ENCODE peak calls at places on chromosomes 12 and 14, in five cellular contexts. X is HFF-Myc, F is fibroblast of the aortic adventitia, C is lung, S is Peyer's patch. Z is an unnamed sample.

GRCh38 chr14:96698846-96699543 is 98.2 kb upstream of the VRK1 start:
- DNase-seq in C (no peak), S (no peak), X (no peak), F (no peak), Z (no peak)

GRCh38 chr14:55438066-55438683 is 2.2 kb downstream of the TBPL2 start:
- DNase-seq in F (peak), S (no peak), X (no peak), C (no peak), Z (no peak)

GRCh38 chr12:53558631-53559030 is 51.3 kb upstream of the NPFF start:
- DNase-seq in X (no peak), S (no peak), F (no peak), C (no peak), Z (no peak)

GRCh38 chr14:20409226-20409625 is 4.1 kb downstream of the TEP1 start:
- DNase-seq in S (no peak), X (no peak), F (peak), C (no peak), Z (no peak)

GRCh38 chr12:102521662-102522277 is 41.4 kb upstream of the IGF1 start:
- DNase-seq in X (no peak), C (no peak), F (no peak), S (no peak), Z (no peak)

GRCh38 chr12:31492599-31493196 is 98.2 kb downstream of the DENND5B start:
- DNase-seq in F (no peak), C (no peak), X (no peak), S (no peak), Z (no peak)

GRCh38 chr12:71045781-71046180 is 112.0 kb downstream of the TSPAN8 start:
- DNase-seq in X (no peak), F (peak), C (no peak), S (no peak), Z (no peak)

GRCh38 chr14:48805315-48805714 is 780.9 kb downstream of the RPS29 start:
- DNase-seq in S (no peak), C (no peak), X (no peak), F (no peak), Z (no peak)

GRCh38 chr12:64120568-64120967 is 101.5 kb downstream of the KICS2 start:
- DNase-seq in C (no peak), F (no peak), X (no peak), S (no peak), Z (no peak)

GRCh38 chr12:62799126-62799736 is 135.7 kb downstream of the PPM1H start:
- DNase-seq in C (peak), X (peak), F (peak), S (no peak), Z (no peak)

GRCh38 chr12:56836800-56837663 is 73.9 kb downstream of the HSD17B6 start:
- DNase-seq in C (peak), S (no peak), X (peak), F (peak), Z (peak)

GRCh38 chr12:6377667-6377994 is 2.3 kb upstream of the SCNN1A start:
- DNase-seq in F (no peak), X (no peak), S (peak), C (peak), Z (no peak)

GRCh38 chr12:118436986-118437385 is 60.6 kb downstream of the SUDS3 start:
- DNase-seq in C (no peak), X (no peak), F (no peak), S (no peak), Z (no peak)

GRCh38 chr14:58533417-58533816 is 104.3 kb upstream of the DACT1 start:
- DNase-seq in C (no peak), F (peak), S (no peak), X (peak), Z (no peak)

GRCh38 chr14:61406198-61406597 is 84.8 kb downstream of the PRKCH start:
- DNase-seq in X (no peak), S (no peak), F (no peak), C (no peak), Z (no peak)

GRCh38 chr14:56295743-56296142 is 177.5 kb downstream of the PELI2 start:
- DNase-seq in X (no peak), S (no peak), C (no peak), F (no peak), Z (no peak)

GRCh38 chr12:132788375-132789098 is 26.9 kb upstream of the ANKLE2 start:
- DNase-seq in X (no peak), S (no peak), C (no peak), F (no peak), Z (no peak)

GRCh38 chr14:94485944-94486841 is 10.2 kb upstream of the SERPINA9 start:
- DNase-seq in X (peak), C (no peak), F (peak), S (peak), Z (no peak)
- TF ChIP-seq CTCF in X (peak), C (peak), F (peak), S (peak), Z (peak)

GRCh38 chr12:119936705-119937323 is 52.2 kb upstream of the BICDL1 start:
- DNase-seq in X (no peak), S (no peak), C (peak), F (no peak), Z (no peak)

GRCh38 chr12:119931402-119931801 is 54.3 kb upstream of the CIT start:
- DNase-seq in X (no peak), C (no peak), S (no peak), F (no peak), Z (no peak)

GRCh38 chr12:119929974-119930373 is 52.9 kb upstream of the CIT start:
- DNase-seq in C (no peak), S (no peak), X (no peak), F (no peak), Z (no peak)

GRCh38 chr12:119938049-119938667 is 50.9 kb upstream of the BICDL1 start:
- DNase-seq in C (peak), S (peak), F (peak), X (peak), Z (no peak)

GRCh38 chr12:119932921-119933320 is 55.8 kb upstream of the CIT start:
- DNase-seq in X (no peak), S (no peak), F (no peak), C (no peak), Z (no peak)
- TF ChIP-seq CTCF in X (no peak), S (no peak), F (no peak), C (no peak), Z (no peak)

DNA sequence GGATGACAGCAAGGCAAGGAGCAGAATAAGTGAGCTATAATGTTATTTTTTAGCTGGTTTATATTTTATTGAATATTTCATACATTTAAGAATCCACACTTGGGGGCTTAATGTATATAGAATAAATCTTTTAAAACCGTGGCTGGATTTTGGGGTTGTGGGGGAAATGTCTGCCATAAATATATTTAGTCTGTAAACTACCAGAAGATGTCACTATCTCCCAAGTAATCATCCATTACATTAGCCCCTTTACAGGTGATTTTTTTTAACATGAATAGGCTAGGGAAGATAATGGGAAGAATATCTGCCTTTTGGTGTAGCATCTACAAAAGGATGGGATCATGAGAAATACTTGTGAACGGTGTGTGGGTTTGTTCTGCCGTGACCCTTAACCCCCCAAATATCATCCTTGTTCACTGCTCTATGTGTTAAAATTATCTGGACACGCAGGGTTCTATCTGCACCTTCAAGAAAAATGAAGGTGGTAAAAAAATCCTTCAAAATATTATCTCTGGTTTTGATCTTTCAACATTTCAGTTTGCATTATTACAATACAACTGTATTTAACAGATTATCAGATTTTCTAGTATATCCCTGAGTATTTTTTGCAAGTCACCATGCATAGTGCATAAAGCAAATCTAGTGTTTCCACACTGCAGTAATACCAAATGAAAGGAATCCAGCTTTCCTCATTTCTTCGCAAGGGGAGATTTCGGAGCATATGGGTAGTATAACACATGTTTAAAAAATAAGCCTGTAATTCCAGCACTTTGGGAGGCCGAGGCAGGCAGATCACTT is 8.0 kb upstream of the SLC17A8 start:
- DNase-seq in X (peak), S (no peak), C (no peak), F (peak), Z (no peak)
- TF ChIP-seq CTCF in X (peak), S (peak), C (no peak), F (peak), Z (peak)

GRCh38 chr12:75489187-75489586 is 8.6 kb downstream of the GLIPR1 start:
- DNase-seq in S (no peak), X (no peak), F (no peak), C (no peak), Z (no peak)

GRCh38 chr12:75489613-75490210 is 9.2 kb downstream of the GLIPR1 start:
- DNase-seq in F (peak), S (no peak), X (no peak), C (no peak), Z (no peak)

GRCh38 chr12:75487310-75487709 is 6.8 kb downstream of the GLIPR1 start:
- DNase-seq in X (no peak), S (no peak), C (no peak), F (no peak), Z (no peak)

GRCh38 chr12:75491169-75491568 is 10.6 kb downstream of the GLIPR1 start:
- DNase-seq in F (no peak), C (no peak), X (no peak), S (no peak), Z (no peak)

DNA sequence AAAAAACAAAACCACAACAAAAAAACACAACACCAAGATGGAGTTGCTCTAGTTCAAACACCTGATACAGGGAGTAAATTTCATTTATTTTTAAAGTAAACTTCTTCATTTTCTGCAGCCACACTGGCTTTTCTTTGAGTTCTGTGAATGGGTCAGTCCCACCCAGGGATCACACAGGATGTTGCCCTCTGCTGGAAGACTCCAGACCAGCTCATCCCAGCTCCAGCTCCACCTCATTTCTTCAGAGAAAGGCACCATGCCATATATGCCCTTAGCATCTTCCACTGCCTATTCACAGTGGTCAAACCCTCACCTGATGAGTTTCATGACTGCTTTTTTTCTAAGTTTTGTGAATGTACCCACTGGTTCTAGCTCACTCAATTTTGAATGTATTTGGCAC is 8.0 kb downstream of the GLIPR1 start:
- DNase-seq in F (peak), C (no peak), X (no peak), S (no peak), Z (no peak)
- TF ChIP-seq CTCF in F (peak), C (no peak), X (peak), S (peak), Z (peak)

GRCh38 chr12:20426956-20427355 is 58.6 kb downstream of the PDE3A start:
- DNase-seq in X (no peak), F (no peak), C (no peak), S (no peak), Z (no peak)

GRCh38 chr12:20434993-20435392 is 66.7 kb downstream of the PDE3A start:
- DNase-seq in F (peak), C (no peak), X (no peak), S (no peak), Z (no peak)

GRCh38 chr12:20436367-20436766 is 68.0 kb downstream of the PDE3A start:
- DNase-seq in F (peak), C (no peak), X (no peak), S (no peak), Z (no peak)

GRCh38 chr12:20429876-20430275 is 61.5 kb downstream of the PDE3A start:
- DNase-seq in F (no peak), C (no peak), X (no peak), S (no peak), Z (no peak)

DNA sequence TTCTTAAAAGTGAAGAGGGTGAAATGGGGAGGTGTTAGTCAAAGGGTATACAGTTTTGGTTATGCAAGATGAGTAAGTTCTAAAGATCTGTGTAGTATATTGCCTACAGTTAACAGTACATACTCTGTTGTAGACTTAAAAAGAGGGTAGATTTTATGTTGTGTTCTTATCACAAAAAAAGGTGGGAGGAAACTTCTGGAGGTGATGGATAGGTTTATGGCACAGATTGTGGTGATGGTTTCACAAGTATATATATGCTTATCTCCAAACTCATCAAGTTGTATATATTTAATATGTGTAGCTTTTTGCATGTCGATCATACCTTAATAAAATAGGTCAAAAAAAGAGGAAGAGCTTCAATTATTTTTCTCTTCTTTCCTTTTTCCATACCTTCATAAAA is 64.0 kb downstream of the PDE3A start:
- DNase-seq in X (no peak), S (no peak), F (no peak), C (no peak), Z (no peak)
- TF ChIP-seq CTCF in X (no peak), S (no peak), F (no peak), C (no peak), Z (no peak)

DNA sequence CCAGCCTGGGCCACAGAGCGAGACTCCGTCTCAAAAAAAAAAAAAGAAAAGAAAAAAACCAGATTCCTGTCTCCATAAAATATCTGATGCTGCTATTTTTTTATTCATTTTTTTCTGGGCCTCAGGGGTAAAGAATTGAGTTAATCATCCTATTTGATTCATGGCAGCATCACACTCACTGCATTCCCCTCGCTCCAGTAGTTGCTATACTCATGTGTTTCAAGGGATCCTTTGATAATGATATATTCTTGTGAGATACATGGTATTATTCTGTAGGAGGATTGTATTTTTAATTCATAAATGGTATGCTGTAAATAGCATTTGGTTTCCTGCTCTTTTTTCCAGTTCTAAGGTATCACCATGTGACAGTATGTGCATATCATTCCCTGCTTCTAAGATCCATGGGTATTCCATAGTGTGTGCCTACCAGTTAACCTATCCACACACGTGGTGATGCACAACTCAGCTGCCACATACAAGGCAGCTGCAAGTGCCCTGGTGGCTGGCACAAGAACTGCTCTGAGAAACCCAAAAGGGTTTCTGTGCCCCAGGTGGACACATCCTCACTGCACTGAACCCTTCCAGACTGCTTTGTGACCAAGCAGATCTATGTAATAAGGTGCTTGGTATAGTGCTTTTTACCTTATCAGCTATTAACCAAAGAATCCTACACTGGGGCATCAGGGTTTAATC is 74.7 kb downstream of the ZFP36L1 start:
- DNase-seq in X (no peak), C (no peak), S (no peak), F (no peak), Z (no peak)
- TF ChIP-seq CTCF in X (peak), C (no peak), S (peak), F (peak), Z (peak)

DNA sequence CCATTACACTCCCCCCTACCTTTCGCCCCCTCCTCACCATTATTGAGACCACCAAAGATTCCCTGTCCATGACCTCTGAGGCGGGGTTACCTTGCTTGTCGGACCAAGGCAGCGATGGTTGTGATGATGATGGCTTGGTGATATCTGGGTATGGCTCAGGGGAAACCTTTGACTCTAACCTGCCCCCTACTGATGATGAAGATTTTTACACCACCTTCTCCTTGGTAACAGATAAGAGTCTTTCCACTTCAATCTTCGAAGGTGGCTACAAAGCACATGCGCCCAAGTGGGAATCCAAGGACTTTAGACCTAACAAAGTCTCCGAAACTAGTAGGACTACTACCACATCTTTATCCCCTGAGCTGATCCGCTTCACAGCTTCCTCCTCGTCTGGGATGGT is 350.2 kb downstream of the DIO2 start:
- DNase-seq in F (no peak), C (no peak), S (no peak), X (no peak), Z (no peak)
- TF ChIP-seq CTCF in F (no peak), C (no peak), S (no peak), X (no peak), Z (no peak)

GRCh38 chr12:104057771-104058197 is 6.5 kb upstream of the HCFC2 start:
- DNase-seq in C (no peak), X (no peak), S (no peak), F (peak), Z (no peak)
- TF ChIP-seq CTCF in C (peak), X (peak), S (peak), F (peak), Z (peak)

GRCh38 chr12:108572166-108572790 is 9.9 kb downstream of the ISCU start:
- DNase-seq in X (no peak), F (no peak), S (no peak), C (peak), Z (no peak)

GRCh38 chr12:108571604-108572165 is 9.3 kb downstream of the ISCU start:
- DNase-seq in F (no peak), S (no peak), C (peak), X (no peak), Z (no peak)

GRCh38 chr12:108568653-108569154 is 6.3 kb downstream of the ISCU start:
- DNase-seq in C (no peak), S (no peak), F (no peak), X (no peak), Z (no peak)

GRCh38 chr12:108573310-108573709 is 10.9 kb downstream of the ISCU start:
- DNase-seq in S (no peak), X (no peak), C (no peak), F (no peak), Z (no peak)

GRCh38 chr12:108570743-108571603 is 8.6 kb downstream of the ISCU start:
- DNase-seq in C (no peak), S (no peak), F (peak), X (no peak), Z (no peak)
- TF ChIP-seq CTCF in C (peak), S (peak), F (peak), X (peak), Z (no peak)

GRCh38 chr14:23052182-23052623 is 5.1 kb downstream of the CDH24 start:
- DNase-seq in S (peak), C (no peak), X (no peak), F (peak), Z (no peak)
- TF ChIP-seq CTCF in S (peak), C (no peak), X (peak), F (peak), Z (no peak)